ENCODE peak calls at places on chromosomes 6 and 20, in five cellular contexts. P, M, F, I and E are unnamed samples.
A peak's percentile ranks its signal among the peaks of the same experiment; 100 is the strongest.

GRCh38 chr6:14396826-14397517 is 279.4 kb downstream of the CD83 start:
- DNase-seq in P (no peak), F (no peak), M (peak; percentile 95), I (peak; percentile 91), E (no peak)

GRCh38 chr6:52802806-52803205 is 810 bp downstream of the GSTA1 start:
- DNase-seq in I (no peak), P (no peak), M (no peak), F (no peak), E (no peak)

GRCh38 chr6:162538643-162539064 is 188.9 kb downstream of the PRKN start:
- DNase-seq in P (no peak), M (no peak), F (no peak), I (no peak), E (no peak)

GRCh38 chr20:19288061-19288460 is 75.6 kb downstream of the SLC24A3 start:
- DNase-seq in I (no peak), M (no peak), F (no peak), P (peak; percentile 24), E (no peak)

GRCh38 chr6:108115598-108116058 is 41.1 kb upstream of the OSTM1 start:
- DNase-seq in I (peak; percentile 68), F (peak; percentile 39), M (peak; percentile 69), P (peak; percentile 39), E (peak; percentile 49)

GRCh38 chr20:953742-954141 is 37.6 kb upstream of the ANGPT4 start:
- DNase-seq in I (no peak), F (no peak), M (no peak), P (no peak), E (peak; percentile 30)

GRCh38 chr6:115271001-115271400 is 789.7 kb downstream of the FRK start:
- DNase-seq in M (no peak), P (no peak), F (no peak), I (no peak), E (no peak)

GRCh38 chr20:38049800-38050199 is 16.3 kb downstream of the RPRD1B start:
- DNase-seq in I (no peak), P (peak; percentile 74), F (no peak), M (no peak), E (peak; percentile 68)

GRCh38 chr20:25584905-25585704 is at the start of gene NINL:
- DNase-seq in M (peak; percentile 89), F (peak; percentile 78), P (peak; percentile 73), I (peak; percentile 89), E (peak; percentile 15)

DNA sequence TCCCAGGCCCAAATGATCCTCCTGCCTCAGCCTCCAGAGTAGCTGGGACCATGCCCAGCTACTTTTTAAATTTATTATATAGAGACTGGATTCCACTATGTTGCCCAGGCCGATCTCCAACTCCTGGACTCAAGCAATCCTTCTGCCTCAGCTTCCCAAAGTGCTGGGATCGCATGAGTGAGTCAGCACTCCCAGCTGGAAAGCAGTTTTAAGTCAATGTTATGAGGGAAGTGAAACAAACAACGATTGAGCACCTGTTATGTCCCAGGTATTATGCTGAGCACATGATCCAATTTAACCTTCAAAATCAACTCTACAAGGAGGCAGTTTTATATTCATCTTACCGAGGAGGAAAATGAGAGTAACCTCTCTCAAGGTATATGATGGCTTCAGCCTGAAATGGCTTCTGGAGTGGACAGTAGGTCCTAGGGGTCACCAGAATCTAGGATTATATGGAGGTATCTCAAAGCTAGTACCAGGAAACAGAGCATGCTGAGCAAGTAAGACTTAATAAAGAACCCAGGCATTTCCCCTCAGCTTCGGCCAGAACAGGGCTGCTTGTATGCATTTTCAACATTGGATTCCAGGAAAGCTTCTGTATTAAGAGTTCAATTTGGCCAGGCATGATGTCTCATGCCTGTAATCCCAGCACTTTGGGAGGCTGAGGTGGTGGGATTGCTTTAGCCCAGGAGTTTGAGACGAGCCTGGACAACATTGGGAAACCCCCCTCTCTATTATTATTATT is 55.0 kb downstream of the EDN1 start:
- DNase-seq in M (no peak), I (no peak), F (no peak), P (no peak), E (no peak)
- H2BK12ac ChIP-seq in M (no peak overlapping the region), I (no peak overlapping the region), F (no peak overlapping the region), P (peak overlapping the region; percentile 61), E (no peak overlapping the region)

GRCh38 chr20:35474504-35474903 is 19.1 kb downstream of the CEP250 start:
- DNase-seq in M (no peak), F (no peak), I (no peak), P (no peak), E (no peak)

GRCh38 chr20:35476288-35476687 is 20.9 kb downstream of the CEP250 start:
- DNase-seq in M (no peak), F (no peak), I (no peak), P (no peak), E (no peak)

GRCh38 chr20:35478804-35479472 is 23.5 kb downstream of the CEP250 start:
- DNase-seq in M (peak; percentile 60), F (no peak), P (no peak), I (peak; percentile 54), E (peak; percentile 36)

DNA sequence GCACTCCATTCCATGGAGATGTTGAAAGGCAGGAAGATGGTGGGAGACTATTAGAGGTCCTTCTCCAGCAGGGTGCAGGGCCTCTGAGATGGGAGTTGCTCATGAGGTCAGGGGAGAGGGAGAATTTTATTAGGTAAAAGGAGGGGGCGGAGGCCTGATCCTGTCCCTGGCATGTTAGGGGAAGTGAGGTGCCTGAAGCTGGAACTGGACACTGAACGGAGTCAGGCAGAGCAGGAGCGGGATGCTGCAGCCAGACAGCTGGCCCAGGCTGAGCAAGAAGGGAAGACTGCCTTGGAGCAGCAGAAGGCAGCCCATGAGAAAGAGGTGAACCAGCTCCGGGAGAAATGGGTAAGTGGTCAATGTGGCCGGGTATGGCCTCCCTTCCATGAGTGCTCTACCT is 24.4 kb downstream of the CEP250 start:
- DNase-seq in P (no peak), F (no peak), M (no peak), I (no peak), E (no peak)
- H3K4me1 ChIP-seq in P (peaks cover 2% of the 10 kb centered on the region), F (no peaks in the 10 kb centered on the region), M (no peaks in the 10 kb centered on the region), I (no peaks in the 10 kb centered on the region), E (no peaks in the 10 kb centered on the region)

GRCh38 chr6:84263557-84263956 is 36.1 kb upstream of the CEP162 start:
- DNase-seq in P (no peak), I (no peak), M (peak; percentile 46), F (no peak), E (peak; percentile 57)

GRCh38 chr6:84258866-84259265 is 31.4 kb upstream of the CEP162 start:
- DNase-seq in I (no peak), P (no peak), M (no peak), F (no peak), E (no peak)

GRCh38 chr6:84258268-84258667 is 30.8 kb upstream of the CEP162 start:
- DNase-seq in M (no peak), F (no peak), P (no peak), I (no peak), E (no peak)

GRCh38 chr6:84260926-84261325 is 33.5 kb upstream of the CEP162 start:
- DNase-seq in P (no peak), I (no peak), F (no peak), M (no peak), E (no peak)

DNA sequence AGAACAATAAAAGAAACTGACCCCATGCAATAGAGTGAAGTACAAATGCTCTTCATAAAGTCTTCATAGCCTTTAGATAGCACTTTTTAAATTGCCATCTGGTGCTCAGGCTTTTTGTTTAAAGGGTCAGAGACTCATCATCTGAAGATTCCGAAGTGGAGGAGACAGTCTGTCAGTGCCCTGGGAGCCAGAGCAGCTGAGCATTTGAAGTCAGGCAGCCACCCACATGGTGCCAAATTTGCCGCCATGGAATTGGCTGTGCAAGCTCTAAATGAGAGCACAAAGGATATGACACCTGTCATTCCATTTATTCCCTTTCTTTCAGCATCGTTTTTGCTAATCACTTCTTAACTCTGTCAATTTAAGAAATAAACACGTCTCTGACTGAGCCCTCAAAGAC is 32.7 kb upstream of the CEP162 start:
- DNase-seq in P (no peak), M (no peak), I (no peak), F (no peak), E (no peak)
- H2BK12ac ChIP-seq in P (no peak overlapping the region), M (no peak overlapping the region), I (no peak overlapping the region), F (no peak overlapping the region), E (no peak overlapping the region)

GRCh38 chr6:30774701-30775100 is 30.4 kb upstream of the IER3 start:
- DNase-seq in I (no peak), M (no peak), F (no peak), P (no peak), E (no peak)

GRCh38 chr6:30776361-30777223 is 32.2 kb upstream of the IER3 start:
- DNase-seq in F (no peak), M (no peak), I (no peak), P (no peak), E (no peak)

GRCh38 chr6:30778001-30778400 is 33.7 kb upstream of the IER3 start:
- DNase-seq in I (no peak), P (no peak), F (no peak), M (no peak), E (no peak)

GRCh38 chr6:30770592-30770991 is 26.2 kb upstream of the IER3 start:
- DNase-seq in F (no peak), M (no peak), P (no peak), I (no peak), E (no peak)

DNA sequence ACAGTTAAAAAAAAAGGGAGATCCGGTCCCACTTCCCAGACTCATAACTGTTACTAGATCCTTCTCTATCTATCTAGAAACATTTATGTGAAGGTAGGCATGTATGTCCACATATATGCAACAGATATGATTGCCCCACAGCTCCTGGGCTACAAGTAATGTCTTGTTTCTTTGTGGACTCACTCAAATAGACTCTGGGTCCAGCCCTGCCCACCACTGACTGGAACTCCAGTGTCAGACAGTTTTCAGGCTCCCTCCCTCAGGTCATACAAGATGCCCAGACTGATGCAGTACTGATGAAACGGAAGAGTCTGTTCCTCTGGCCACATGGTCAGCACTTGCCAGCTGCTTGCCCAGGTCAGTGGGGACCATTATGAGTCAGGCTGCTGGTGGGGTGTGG is 30.8 kb upstream of the IER3 start:
- DNase-seq in M (no peak), I (no peak), P (peak; percentile 34), F (no peak), E (no peak)
- H3K4me1 ChIP-seq in M (peaks cover 1% of the 10 kb centered on the region), I (peaks cover 3% of the 10 kb centered on the region), P (peaks cover 17% of the 10 kb centered on the region), F (no peaks in the 10 kb centered on the region), E (peaks cover 25% of the 10 kb centered on the region)